ENCODE peak calls at places on chromosome 20, in ten cellular contexts. One of them, this sample, is unnamed.

GRCh38 chr20:41618807-41619294 is 674 bp upstream of the CHD6 start:
- DNase-seq in activated gamma-delta T cell treated with Interleukin-2 at 50 U/mL for 16 hours: no peak
- DNase-seq in NCI-H1417: no peak
- DNase-seq in cardiac septum: no peak
- DNase-seq in amniotic stem cell: no peak
- DNase-seq in NCI-H2081: peak; percentile 68
- DNase-seq in activated CD8-positive, alpha-beta memory T cell treated with anti-CD3 and anti-CD28 coated beads, Interleukin-2, amount 50 U/mL, for 4 hours: no peak
- DNase-seq in HFFc6: no peak
- DNase-seq in hepatic stellate cell: no peak
- DNase-seq in T-helper 1 cell: no peak
- DNase-seq in this sample: no peak

GRCh38 chr20:47304287-47304686 is 52.2 kb downstream of the ZMYND8 start:
- DNase-seq in activated CD8-positive, alpha-beta memory T cell treated with anti-CD3 and anti-CD28 coated beads, Interleukin-2, amount 50 U/mL, for 4 hours: no peak
- DNase-seq in cardiac septum: no peak
- DNase-seq in amniotic stem cell: no peak
- DNase-seq in hepatic stellate cell: no peak
- DNase-seq in NCI-H1417: peak; percentile 85
- DNase-seq in NCI-H2081: peak; percentile 85
- DNase-seq in activated gamma-delta T cell treated with Interleukin-2 at 50 U/mL for 16 hours: no peak
- DNase-seq in HFFc6: peak; percentile 39
- DNase-seq in T-helper 1 cell: no peak
- DNase-seq in this sample: no peak

GRCh38 chr20:62405108-62405980 is 1.7 kb downstream of the CABLES2 start:
- DNase-seq in NCI-H1417: peak; percentile 49
- DNase-seq in cardiac septum: no peak
- DNase-seq in HFFc6: peak; percentile 37
- DNase-seq in activated gamma-delta T cell treated with Interleukin-2 at 50 U/mL for 16 hours: no peak
- DNase-seq in amniotic stem cell: no peak
- DNase-seq in T-helper 1 cell: no peak
- DNase-seq in NCI-H2081: no peak
- DNase-seq in activated CD8-positive, alpha-beta memory T cell treated with anti-CD3 and anti-CD28 coated beads, Interleukin-2, amount 50 U/mL, for 4 hours: no peak
- DNase-seq in hepatic stellate cell: peak; percentile 86
- DNase-seq in this sample: no peak

GRCh38 chr20:37902504-37903313 is at the start of gene VSTM2L:
- DNase-seq in activated CD8-positive, alpha-beta memory T cell treated with anti-CD3 and anti-CD28 coated beads, Interleukin-2, amount 50 U/mL, for 4 hours: no peak
- DNase-seq in cardiac septum: no peak
- DNase-seq in activated gamma-delta T cell treated with Interleukin-2 at 50 U/mL for 16 hours: no peak
- DNase-seq in T-helper 1 cell: no peak
- DNase-seq in NCI-H2081: no peak
- DNase-seq in hepatic stellate cell: peak; percentile 55
- DNase-seq in HFFc6: peak; percentile 18
- DNase-seq in amniotic stem cell: no peak
- DNase-seq in NCI-H1417: no peak
- DNase-seq in this sample: no peak

GRCh38 chr20:61234224-61234623 is 17.8 kb upstream of the CDH4 start:
- DNase-seq in NCI-H1417: no peak
- DNase-seq in activated CD8-positive, alpha-beta memory T cell treated with anti-CD3 and anti-CD28 coated beads, Interleukin-2, amount 50 U/mL, for 4 hours: no peak
- DNase-seq in NCI-H2081: no peak
- DNase-seq in HFFc6: no peak
- DNase-seq in amniotic stem cell: no peak
- DNase-seq in T-helper 1 cell: no peak
- DNase-seq in cardiac septum: no peak
- DNase-seq in activated gamma-delta T cell treated with Interleukin-2 at 50 U/mL for 16 hours: no peak
- DNase-seq in hepatic stellate cell: no peak
- DNase-seq in this sample: no peak

GRCh38 chr20:420721-421574 is 12.8 kb downstream of the RBCK1 start:
- DNase-seq in cardiac septum: peak; percentile 81
- DNase-seq in HFFc6: no peak
- DNase-seq in NCI-H2081: peak; percentile 70
- DNase-seq in T-helper 1 cell: no peak
- DNase-seq in hepatic stellate cell: no peak
- DNase-seq in activated CD8-positive, alpha-beta memory T cell treated with anti-CD3 and anti-CD28 coated beads, Interleukin-2, amount 50 U/mL, for 4 hours: no peak
- DNase-seq in amniotic stem cell: no peak
- DNase-seq in NCI-H1417: peak; percentile 10
- DNase-seq in activated gamma-delta T cell treated with Interleukin-2 at 50 U/mL for 16 hours: no peak
- DNase-seq in this sample: no peak

GRCh38 chr20:59495894-59496510 is 108.3 kb upstream of the PHACTR3 start:
- DNase-seq in activated CD8-positive, alpha-beta memory T cell treated with anti-CD3 and anti-CD28 coated beads, Interleukin-2, amount 50 U/mL, for 4 hours: peak; percentile 65
- DNase-seq in NCI-H2081: peak; percentile 47
- DNase-seq in activated gamma-delta T cell treated with Interleukin-2 at 50 U/mL for 16 hours: peak; percentile 66
- DNase-seq in NCI-H1417: peak; percentile 89
- DNase-seq in hepatic stellate cell: peak; percentile 70
- DNase-seq in T-helper 1 cell: peak; percentile 56
- DNase-seq in HFFc6: peak; percentile 39
- DNase-seq in amniotic stem cell: peak; percentile 3
- DNase-seq in cardiac septum: peak; percentile 81
- DNase-seq in this sample: no peak

GRCh38 chr20:8811801-8812594 is 256.9 kb upstream of the PLCB4 start:
- DNase-seq in activated gamma-delta T cell treated with Interleukin-2 at 50 U/mL for 16 hours: no peak
- DNase-seq in T-helper 1 cell: no peak
- DNase-seq in cardiac septum: no peak
- DNase-seq in amniotic stem cell: no peak
- DNase-seq in activated CD8-positive, alpha-beta memory T cell treated with anti-CD3 and anti-CD28 coated beads, Interleukin-2, amount 50 U/mL, for 4 hours: no peak
- DNase-seq in HFFc6: no peak
- DNase-seq in NCI-H1417: peak; percentile 21
- DNase-seq in NCI-H2081: no peak
- DNase-seq in hepatic stellate cell: no peak
- DNase-seq in this sample: no peak

GRCh38 chr20:64164123-64164836 is at the start of gene MYT1:
- DNase-seq in cardiac septum: no peak
- DNase-seq in NCI-H2081: peak; percentile 97
- DNase-seq in activated gamma-delta T cell treated with Interleukin-2 at 50 U/mL for 16 hours: no peak
- DNase-seq in NCI-H1417: peak; percentile 99
- DNase-seq in amniotic stem cell: no peak
- DNase-seq in hepatic stellate cell: no peak
- DNase-seq in T-helper 1 cell: no peak
- DNase-seq in activated CD8-positive, alpha-beta memory T cell treated with anti-CD3 and anti-CD28 coated beads, Interleukin-2, amount 50 U/mL, for 4 hours: no peak
- DNase-seq in HFFc6: no peak
- DNase-seq in this sample: no peak

GRCh38 chr20:1951436-1952115 is 42.3 kb downstream of the PDYN start:
- DNase-seq in HFFc6: no peak
- DNase-seq in cardiac septum: peak; percentile 26
- DNase-seq in hepatic stellate cell: no peak
- DNase-seq in NCI-H1417: peak; percentile 36
- DNase-seq in amniotic stem cell: no peak
- DNase-seq in activated CD8-positive, alpha-beta memory T cell treated with anti-CD3 and anti-CD28 coated beads, Interleukin-2, amount 50 U/mL, for 4 hours: no peak
- DNase-seq in T-helper 1 cell: no peak
- DNase-seq in activated gamma-delta T cell treated with Interleukin-2 at 50 U/mL for 16 hours: no peak
- DNase-seq in NCI-H2081: no peak
- DNase-seq in this sample: no peak

GRCh38 chr20:31853481-31853880 is 8.1 kb upstream of the FOXS1 start:
- DNase-seq in hepatic stellate cell: no peak
- DNase-seq in amniotic stem cell: no peak
- DNase-seq in T-helper 1 cell: no peak
- DNase-seq in HFFc6: no peak
- DNase-seq in NCI-H2081: no peak
- DNase-seq in NCI-H1417: no peak
- DNase-seq in activated CD8-positive, alpha-beta memory T cell treated with anti-CD3 and anti-CD28 coated beads, Interleukin-2, amount 50 U/mL, for 4 hours: no peak
- DNase-seq in cardiac septum: no peak
- DNase-seq in activated gamma-delta T cell treated with Interleukin-2 at 50 U/mL for 16 hours: no peak
- DNase-seq in this sample: no peak

GRCh38 chr20:59972037-59972801 is 14.0 kb downstream of the CDH26 start:
- DNase-seq in activated CD8-positive, alpha-beta memory T cell treated with anti-CD3 and anti-CD28 coated beads, Interleukin-2, amount 50 U/mL, for 4 hours: no peak
- DNase-seq in NCI-H1417: no peak
- DNase-seq in HFFc6: no peak
- DNase-seq in NCI-H2081: no peak
- DNase-seq in T-helper 1 cell: no peak
- DNase-seq in hepatic stellate cell: no peak
- DNase-seq in amniotic stem cell: no peak
- DNase-seq in activated gamma-delta T cell treated with Interleukin-2 at 50 U/mL for 16 hours: no peak
- DNase-seq in cardiac septum: no peak
- DNase-seq in this sample: peak; percentile 10

GRCh38 chr20:1033751-1034419 is 31.8 kb upstream of the RSPO4 start:
- DNase-seq in cardiac septum: no peak
- DNase-seq in NCI-H2081: no peak
- DNase-seq in NCI-H1417: no peak
- DNase-seq in activated gamma-delta T cell treated with Interleukin-2 at 50 U/mL for 16 hours: no peak
- DNase-seq in activated CD8-positive, alpha-beta memory T cell treated with anti-CD3 and anti-CD28 coated beads, Interleukin-2, amount 50 U/mL, for 4 hours: no peak
- DNase-seq in hepatic stellate cell: no peak
- DNase-seq in HFFc6: no peak
- DNase-seq in amniotic stem cell: no peak
- DNase-seq in T-helper 1 cell: no peak
- DNase-seq in this sample: no peak